ENCODE peak calls at places on chromosome 7, in five cellular contexts. O, S, F, A and Z are unnamed samples.

GRCh38 chr7:30697716-30698460 is 15.6 kb upstream of the CRHR2 start:
- DNase-seq in O (no peak), S (no peak), F (no peak), A (no peak), Z (no peak)

GRCh38 chr7:95132500-95132899 is 191.8 kb downstream of the PON1 start:
- DNase-seq in O (no peak), S (no peak), F (no peak), A (no peak), Z (no peak)

GRCh38 chr7:33444501-33444900 is 315.1 kb downstream of the BBS9 start:
- DNase-seq in O (no peak), S (no peak), F (no peak), A (peak), Z (no peak)

GRCh38 chr7:129783097-129783919 is 169.5 kb downstream of the UBE2H start:
- DNase-seq in O (no peak), S (no peak), F (no peak), A (no peak), Z (no peak)

GRCh38 chr7:73988197-73988596 is 39.8 kb upstream of the ELN start:
- DNase-seq in O (no peak), S (no peak), F (no peak), A (no peak), Z (no peak)

GRCh38 chr7:128920913-128921582 is 10.5 kb upstream of the KCP start:
- DNase-seq in O (no peak), S (no peak), F (no peak), A (no peak), Z (peak)

GRCh38 chr7:26337232-26337865 is 45.7 kb downstream of the SNX10 start:
- DNase-seq in O (no peak), S (no peak), F (no peak), A (no peak), Z (no peak)

GRCh38 chr7:30938435-30939316 is 25.1 kb upstream of the GHRHR start:
- DNase-seq in O (peak), S (peak), F (peak), A (peak), Z (peak)

GRCh38 chr7:67878808-67879207 is 882.2 kb downstream of the TYW1 start:
- DNase-seq in O (no peak), S (no peak), F (no peak), A (no peak), Z (no peak)

GRCh38 chr7:16129431-16130126 is 291.8 kb downstream of the CRPPA start:
- DNase-seq in O (no peak), S (no peak), F (no peak), A (no peak), Z (no peak)

DNA sequence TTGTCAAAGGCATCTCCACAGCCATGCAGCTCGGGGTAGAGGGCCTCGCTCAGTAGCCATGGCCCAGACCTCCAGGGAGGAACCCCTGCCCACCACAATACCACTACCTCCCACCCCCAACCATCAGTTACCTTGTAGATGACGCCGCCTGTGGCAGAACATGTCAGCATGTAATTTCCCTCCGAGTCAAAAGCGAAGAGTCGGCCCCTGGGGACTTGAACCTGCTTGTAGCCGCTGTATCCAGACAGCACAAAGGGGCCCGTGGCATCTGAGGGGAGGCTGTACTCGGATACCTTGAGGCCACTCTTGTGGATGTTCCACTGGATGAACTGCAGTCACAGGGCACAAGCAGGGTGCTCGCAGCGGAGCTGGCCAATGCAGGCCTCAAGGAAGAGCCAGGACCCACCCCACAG is 16.3 kb upstream of the CYREN start:
- DNase-seq in O (no peak), S (no peak), F (no peak), A (no peak), Z (no peak)
- TF ChIP-seq POLR2A in O (no peak), S (no peak), F (no peak), A (no peak), Z (no peak)

GRCh38 chr7:45924283-45924682 is 3.2 kb upstream of the IGFBP3 start:
- DNase-seq in O (no peak), S (no peak), F (peak), A (no peak), Z (no peak)
- TF ChIP-seq CTCF in O (no peak), S (no peak), F (no peak), A (no peak), Z (no peak)

GRCh38 chr7:39085590-39086049 is 107.9 kb downstream of the POU6F2 start:
- DNase-seq in O (peak), S (no peak), F (no peak), A (no peak), Z (no peak)
- TF ChIP-seq EP300 in O (no peak), S (no peak), F (no peak), A (no peak), Z (no peak)

DNA sequence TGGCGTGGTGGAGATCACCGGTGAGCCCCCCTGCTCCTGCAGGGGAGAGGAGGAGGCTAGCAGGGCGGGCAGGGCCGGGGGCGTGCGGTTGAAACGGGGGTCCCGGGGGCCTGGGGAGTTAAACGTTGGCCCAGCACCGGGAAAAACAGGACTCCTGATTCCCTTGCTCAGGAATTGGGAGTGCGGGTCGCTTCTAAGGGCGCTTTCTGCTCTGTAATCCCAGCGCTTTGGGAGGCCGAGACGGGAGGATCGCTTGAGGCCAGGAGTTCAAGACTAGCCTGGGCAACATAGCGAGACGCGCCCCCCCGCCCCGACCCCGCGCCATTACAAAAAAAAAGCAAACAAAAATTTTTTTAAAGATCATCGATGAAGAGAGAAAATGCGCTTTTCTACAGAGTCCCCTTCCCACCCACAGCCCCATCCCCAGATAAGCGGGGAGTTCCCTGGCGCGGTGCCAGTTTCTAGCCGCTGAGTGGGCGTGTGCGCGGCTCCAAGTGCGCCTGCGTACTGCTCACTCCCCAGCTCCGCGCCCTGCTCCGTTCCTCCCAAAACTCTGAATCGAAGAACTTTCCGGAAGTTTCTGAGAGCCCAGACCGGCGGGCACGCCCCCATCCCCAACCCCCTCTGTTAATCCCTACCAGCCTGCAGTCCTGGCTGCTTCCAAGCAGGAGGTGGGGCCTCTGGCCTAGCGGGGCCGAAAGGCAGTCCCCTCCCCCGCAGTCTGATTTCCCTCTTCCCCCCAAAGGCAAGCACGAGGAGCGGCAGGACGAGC is 770 bp downstream of the HSPB1 start:
- DNase-seq in O (peak), S (peak), F (peak), A (peak), Z (peak)
- TF ChIP-seq POLR2A in O (peak), S (no peak), F (no peak), A (peak), Z (peak)

DNA sequence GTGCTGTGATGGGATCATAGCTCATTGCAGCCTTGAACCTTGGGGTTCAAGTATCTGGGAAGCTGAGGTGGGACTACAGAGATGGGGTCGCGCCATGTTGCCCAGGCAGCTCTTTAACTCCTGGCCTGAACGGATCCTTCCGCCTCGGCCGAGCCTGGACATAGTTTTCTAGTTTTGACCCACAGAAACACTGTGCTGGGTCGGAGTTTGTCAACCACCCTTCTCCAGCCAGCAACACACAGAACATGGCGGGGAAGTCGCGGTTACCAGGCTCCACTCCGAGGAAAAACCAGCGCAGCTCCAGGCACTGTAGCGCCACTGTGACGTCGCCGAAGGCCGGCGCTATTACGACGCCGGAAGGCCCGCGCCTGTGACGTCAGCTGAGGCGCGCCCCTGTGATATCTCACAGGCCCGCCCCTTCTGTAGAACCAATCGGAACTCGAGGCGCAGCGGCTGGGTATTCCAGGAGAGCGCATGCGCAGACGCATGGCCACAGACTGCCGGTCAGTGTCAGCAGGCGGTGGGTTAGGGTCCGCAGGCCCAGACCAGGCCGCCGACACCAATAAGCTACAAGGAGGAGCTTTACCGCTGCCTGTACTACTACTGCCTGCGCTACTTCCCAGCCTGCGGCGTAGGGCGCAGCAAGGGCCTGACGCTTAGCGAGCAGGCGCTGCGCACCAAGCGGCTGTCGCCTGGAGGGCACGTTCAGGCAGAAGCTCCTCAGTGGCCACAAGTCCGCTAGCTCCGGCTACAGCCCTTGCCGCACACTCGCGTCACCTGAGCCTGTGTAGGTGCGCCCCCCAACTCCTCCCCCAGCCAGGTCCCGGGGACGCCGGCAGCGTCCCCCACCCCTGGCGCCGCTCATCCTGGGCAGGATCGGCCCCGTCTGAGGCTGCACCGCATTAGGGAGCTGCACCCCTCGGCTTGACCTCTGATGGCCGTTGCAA is 135.2 kb upstream of the KCTD7 start:
- DNase-seq in O (peak), S (peak), F (peak), A (peak), Z (peak)
- TF ChIP-seq CTCF in O (peak), S (peak), F (no peak), A (no peak), Z (no peak)

DNA sequence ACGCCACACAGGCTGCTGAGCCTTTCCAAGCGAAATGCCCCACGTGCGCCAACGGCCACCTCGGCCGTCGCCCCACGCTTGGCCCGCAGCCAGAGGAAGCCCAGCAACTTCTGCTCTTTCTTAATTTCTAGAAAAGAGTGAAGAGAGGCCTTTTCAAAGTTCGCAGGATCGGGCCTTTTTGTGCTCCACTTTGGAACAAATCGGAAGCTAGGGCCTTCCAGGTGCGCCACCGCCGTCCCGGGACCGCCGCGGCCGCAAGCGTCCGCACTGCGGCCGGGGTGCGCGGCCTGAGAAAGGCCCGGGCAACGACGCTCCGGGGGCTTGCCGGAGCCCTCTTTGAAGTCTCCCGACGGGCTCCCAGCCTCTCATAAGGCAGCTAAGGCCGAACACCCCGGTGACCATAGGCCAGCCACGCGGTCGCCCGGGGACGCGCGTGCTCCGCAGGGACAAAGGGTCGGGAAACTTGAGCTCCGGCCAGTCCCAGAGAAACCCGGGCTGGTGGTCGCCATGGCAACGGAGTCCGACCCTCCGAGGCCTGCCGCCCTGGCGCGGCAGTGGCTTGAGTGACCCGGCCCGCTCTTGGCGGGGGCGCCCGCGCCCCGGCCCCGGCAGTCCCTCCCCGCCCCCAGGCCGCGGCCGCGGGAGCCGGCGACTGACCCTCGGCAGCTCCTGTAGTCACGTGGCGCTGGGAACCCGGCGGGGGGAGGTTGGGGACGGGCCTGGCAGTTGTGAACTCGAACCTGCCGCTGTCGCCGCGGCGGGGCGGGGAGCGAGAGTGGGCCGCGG is at the start of gene REPIN1:
- DNase-seq in O (peak), S (peak), F (peak), A (peak), Z (peak)
- TF ChIP-seq EP300 in O (peak), S (peak), F (no peak), A (no peak), Z (peak)

GRCh38 chr7:114922151-114922651 is 307 bp downstream of the MDFIC start:
- DNase-seq in O (no peak), S (no peak), F (peak), A (peak), Z (peak)

GRCh38 chr7:114923403-114923713 is 1.5 kb downstream of the MDFIC start:
- DNase-seq in O (no peak), S (no peak), F (no peak), A (no peak), Z (no peak)

GRCh38 chr7:114924066-114924712 is 2.3 kb downstream of the MDFIC start:
- DNase-seq in O (no peak), S (no peak), F (no peak), A (no peak), Z (no peak)

GRCh38 chr7:114921636-114922150 is at the start of gene MDFIC:
- DNase-seq in O (no peak), S (no peak), F (peak), A (no peak), Z (no peak)

DNA sequence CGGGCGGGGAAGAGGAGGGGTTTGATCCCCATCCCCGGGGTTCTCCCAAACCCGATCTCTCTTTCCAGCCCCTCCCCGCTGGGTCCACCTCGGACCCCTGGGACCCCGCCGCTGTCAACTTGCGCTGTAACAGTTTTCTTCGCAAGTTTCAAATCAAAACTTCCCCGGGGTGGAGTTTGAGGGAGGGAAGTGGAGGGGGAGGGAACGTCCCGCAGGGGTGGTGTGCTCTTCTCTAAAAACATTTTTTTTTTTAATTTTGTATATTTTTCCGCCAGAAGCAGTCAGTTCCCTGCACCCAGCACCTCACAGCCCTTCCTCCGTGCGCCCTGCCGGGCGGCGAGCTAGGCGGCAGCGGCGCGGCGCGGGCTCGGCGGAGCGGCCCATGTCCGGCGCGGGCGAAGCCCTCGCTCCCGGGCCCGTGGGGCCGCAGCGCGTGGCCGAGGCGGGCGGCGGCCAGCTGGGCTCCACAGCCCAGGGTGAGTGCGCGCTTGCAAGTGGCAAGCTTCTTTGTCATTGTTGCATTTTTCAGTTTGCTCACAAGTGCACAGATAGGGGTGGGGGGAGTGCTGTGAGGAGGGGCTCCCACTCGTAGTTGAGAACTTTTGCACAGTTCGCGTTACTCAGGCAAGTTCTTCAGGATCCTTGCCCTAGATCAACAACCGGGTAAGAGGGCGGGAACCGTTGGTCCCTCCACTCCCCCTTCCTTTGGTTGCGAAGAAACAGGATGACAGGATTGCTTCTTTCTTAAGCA is 933 bp downstream of the MDFIC start:
- DNase-seq in O (no peak), S (no peak), F (peak), A (peak), Z (peak)
- TF ChIP-seq POLR2A in O (no peak), S (no peak), F (peak), A (no peak), Z (no peak)